ENCODE peak calls at places on chromosomes 1 and 21, in nine cellular contexts. L is ovary; N is CD4-positive, alpha-beta T cell; W is tibial nerve; M is NB4; D is left lung; X is WTC11; J is body of pancreas; E is stomach. H is an unnamed sample.
A peak's percentile ranks its signal among the peaks of the same experiment; 100 is the strongest.

GRCh38 chr21:38308010-38308784 is 51.4 kb downstream of the KCNJ15 start:
- DNase-seq in J (no peak), L (no peak), W (no peak), N (no peak), D (no peak), M (no peak), X (no peak), E (no peak), H (no peak)

GRCh38 chr21:15437873-15438272 is 291.9 kb upstream of the USP25 start:
- DNase-seq in L (no peak), X (no peak), E (no peak), N (no peak), M (peak; percentile 8), J (no peak), W (no peak), D (no peak), H (no peak)

GRCh38 chr1:165070675-165071074 is 285.8 kb downstream of the LMX1A start:
- DNase-seq in X (no peak), W (no peak), M (no peak), J (no peak), E (no peak), D (no peak), L (no peak), N (no peak), H (no peak)

GRCh38 chr1:85748120-85748519 is 39.9 kb upstream of the ZNHIT6 start:
- DNase-seq in W (no peak), N (no peak), J (no peak), D (no peak), E (no peak), X (no peak), M (no peak), L (no peak), H (no peak)

GRCh38 chr1:15803380-15803779 is 4.1 kb downstream of the UQCRHL start:
- DNase-seq in D (no peak), E (no peak), W (no peak), J (no peak), X (peak; percentile 36), N (no peak), M (peak; percentile 46), L (no peak), H (peak; percentile 29)

GRCh38 chr21:26965567-26966359 is 1.1 kb downstream of the ADAMTS5 start:
- DNase-seq in M (no peak), X (peak; percentile 85), D (peak; percentile 75), W (no peak), L (peak; percentile 85), E (peak; percentile 25), N (no peak), J (peak; percentile 27), H (peak; percentile 73)

GRCh38 chr1:90835661-90836344 is 118.7 kb upstream of the BARHL2 start:
- DNase-seq in W (no peak), M (no peak), X (peak; percentile 52), D (peak; percentile 82), L (peak; percentile 46), N (no peak), E (no peak), J (no peak), H (peak; percentile 40)

GRCh38 chr1:16981269-16981849 is 939 bp upstream of the MFAP2 start:
- DNase-seq in E (no peak), L (peak; percentile 34), W (no peak), X (no peak), M (no peak), J (no peak), N (no peak), D (no peak), H (no peak)

GRCh38 chr1:193766329-193766728 is 579.9 kb upstream of the B3GALT2 start:
- DNase-seq in X (no peak), E (no peak), J (no peak), N (no peak), L (no peak), W (no peak), M (no peak), D (no peak), H (no peak)

GRCh38 chr1:225378880-225379279 is 49.0 kb downstream of the LBR start:
- DNase-seq in L (no peak), D (no peak), E (no peak), M (peak; percentile 20), W (no peak), X (peak; percentile 81), N (no peak), J (peak; percentile 65), H (peak; percentile 33)

GRCh38 chr21:31623664-31624063 is 35.8 kb upstream of the SOD1 start:
- DNase-seq in W (no peak), L (no peak), M (peak; percentile 16), E (no peak), X (no peak), N (no peak), D (no peak), J (no peak), H (no peak)
- TF ChIP-seq CTCF in W (no peak), L (no peak), M (no peak), E (no peak), X (no peak), N (no peak), D (no peak), J (no peak), H (peak; percentile 19)

GRCh38 chr1:39158330-39159086 is 46.0 kb upstream of the MACF1 start:
- DNase-seq in X (peak; percentile 45), W (no peak), J (peak; percentile 89), N (no peak), L (no peak), E (peak; percentile 85), M (no peak), D (no peak), H (peak; percentile 26)

GRCh38 chr1:39159224-39160036 is 45.1 kb upstream of the MACF1 start:
- DNase-seq in N (no peak), D (no peak), E (peak; percentile 52), L (no peak), W (no peak), X (no peak), M (no peak), J (peak; percentile 78), H (no peak)

GRCh38 chr1:39163469-39163868 is 41.0 kb upstream of the MACF1 start:
- DNase-seq in W (no peak), N (no peak), D (no peak), X (no peak), E (no peak), J (no peak), L (no peak), M (no peak), H (no peak)

GRCh38 chr1:39157304-39157703 is 47.2 kb upstream of the MACF1 start:
- DNase-seq in W (no peak), N (no peak), J (no peak), X (no peak), L (no peak), D (no peak), M (no peak), E (no peak), H (no peak)

DNA sequence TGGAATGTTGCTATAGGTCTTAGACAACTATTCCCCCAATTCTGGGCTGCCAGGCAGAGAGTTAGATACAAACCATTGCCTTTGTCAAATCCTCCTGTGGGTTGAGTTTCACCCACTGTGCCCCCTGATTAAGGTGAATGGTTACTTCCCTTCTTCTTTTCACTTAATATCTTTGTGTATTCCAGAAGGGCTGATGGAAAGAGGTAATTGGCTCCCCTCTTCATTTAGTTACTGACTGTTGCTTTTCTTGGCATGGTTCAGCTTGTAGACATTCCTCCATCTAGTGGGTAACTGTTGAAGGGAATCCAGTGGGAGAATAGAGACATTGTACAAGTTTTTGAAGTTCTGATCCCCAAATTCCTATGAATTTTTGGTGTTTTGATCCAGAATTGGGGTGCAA is 43.8 kb upstream of the MACF1 start:
- DNase-seq in E (no peak), L (no peak), W (no peak), N (no peak), J (no peak), X (no peak), M (no peak), D (no peak), H (no peak)
- TF ChIP-seq CTCF in E (no peak), L (no peak), W (no peak), N (no peak), J (no peak), X (no peak), M (no peak), D (no peak), H (no peak)

GRCh38 chr1:13748610-13749505 is 48.9 kb downstream of the PRDM2 start:
- DNase-seq in X (peak; percentile 94), L (peak; percentile 98), W (peak; percentile 97), E (peak; percentile 98), N (peak; percentile 97), M (peak; percentile 96), J (peak; percentile 96), D (peak; percentile 99), H (peak; percentile 97)
- TF ChIP-seq CTCF in X (no peak), L (no peak), W (peak; percentile 28), E (peak; percentile 11), N (no peak), M (no peak), J (peak; percentile 54), D (no peak), H (no peak)

GRCh38 chr1:93683234-93683633 is 1.6 kb upstream of the BCAR3 start:
- DNase-seq in M (no peak), W (no peak), N (no peak), E (no peak), D (no peak), L (no peak), X (no peak), J (no peak), H (no peak)

GRCh38 chr1:93681095-93681548 is 515 bp downstream of the BCAR3 start:
- DNase-seq in W (no peak), X (no peak), E (no peak), D (peak; percentile 83), N (no peak), L (peak; percentile 61), J (no peak), M (no peak), H (peak; percentile 46)

GRCh38 chr1:93680121-93681094 is 1.2 kb downstream of the BCAR3 start:
- DNase-seq in X (peak; percentile 89), E (peak; percentile 82), L (peak; percentile 90), D (peak; percentile 90), M (no peak), W (peak; percentile 83), N (peak; percentile 40), J (peak; percentile 76), H (peak; percentile 74)

GRCh38 chr1:93679546-93679945 is 2.1 kb downstream of the BCAR3 start:
- DNase-seq in J (no peak), E (no peak), M (no peak), W (no peak), D (no peak), N (no peak), L (no peak), X (no peak), H (no peak)

DNA sequence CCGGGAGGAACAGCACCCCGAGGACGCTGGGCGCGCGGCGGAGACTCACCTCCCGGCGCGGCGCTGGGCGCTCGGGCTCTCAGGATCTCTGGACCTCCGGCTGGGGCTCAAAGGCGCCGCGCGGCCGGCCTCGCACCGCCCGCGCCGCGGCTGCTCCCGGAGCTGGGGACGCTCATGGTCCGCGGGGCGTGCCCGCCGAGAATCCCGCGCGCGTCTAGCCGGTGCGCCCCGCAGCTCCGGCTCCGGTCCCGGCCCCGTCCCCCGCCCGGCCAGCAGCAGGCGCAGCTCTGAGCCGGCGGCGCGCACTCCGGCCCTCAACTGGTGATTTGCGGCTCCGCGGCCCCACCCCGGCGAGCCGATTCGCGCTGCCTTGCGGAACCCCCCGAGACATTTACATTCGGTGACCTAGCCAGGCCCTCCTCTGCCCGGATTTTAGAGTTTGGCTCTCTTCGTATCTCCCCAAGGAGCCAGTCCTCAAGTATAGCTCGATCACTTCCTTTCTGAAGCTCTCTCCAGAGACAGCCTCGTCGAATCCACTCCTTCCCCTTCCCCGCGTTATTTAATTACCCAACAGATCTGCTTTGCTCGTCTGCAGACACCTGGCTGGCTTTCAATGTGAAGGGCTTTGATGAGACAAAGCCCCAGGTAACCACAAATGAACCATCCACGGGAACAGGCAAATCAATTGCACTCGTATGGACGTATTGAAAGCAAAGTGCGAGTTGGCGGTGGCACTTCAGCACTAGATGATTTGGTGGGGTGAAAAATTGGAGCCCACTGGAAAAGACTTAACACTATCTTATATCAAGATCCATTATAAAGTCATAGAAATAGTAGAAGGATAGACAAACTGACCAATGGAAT is at the start of gene BCAR3:
- DNase-seq in E (peak; percentile 74), L (peak; percentile 84), M (peak; percentile 51), X (peak; percentile 84), N (no peak), J (peak; percentile 62), D (peak; percentile 91), W (peak; percentile 45), H (peak; percentile 85)
- TF ChIP-seq CTCF in E (peak; percentile 28), L (no peak), M (no peak), X (no peak), N (no peak), J (peak; percentile 28), D (peak; percentile 25), W (peak; percentile 49), H (no peak)